ENCODE peak calls at places on chromosomes 2 and 18, in nine cellular contexts. C, K, V, Z, S, R, H, Q and E are unnamed samples.

GRCh38 chr2:158464426-158465281 is 7.9 kb downstream of the PKP4 start:
- DNase-seq in H (peak; percentile 46), V (no peak), Q (peak; percentile 18), Z (no peak), S (peak; percentile 17), R (peak; percentile 26), K (no peak), C (no peak), E (peak; percentile 35)

GRCh38 chr2:183125659-183126341 is 1.6 kb downstream of the NUP35 start:
- DNase-seq in Q (no peak), H (no peak), R (no peak), C (no peak), V (no peak), Z (no peak), K (no peak), S (no peak), E (no peak)

GRCh38 chr2:121530210-121530562 is 494 bp upstream of the RNU4ATAC start:
- DNase-seq in Z (peak; percentile 78), C (peak; percentile 67), K (peak; percentile 81), Q (peak; percentile 67), H (peak; percentile 44), V (peak; percentile 64), R (peak; percentile 71), S (peak; percentile 81), E (no peak)

GRCh38 chr2:134331081-134331480 is 77.2 kb downstream of the MGAT5 start:
- DNase-seq in S (no peak), V (no peak), R (no peak), K (no peak), H (no peak), Q (no peak), C (no peak), Z (no peak), E (no peak)

GRCh38 chr2:180663016-180663471 is 317.4 kb upstream of the UBE2E3 start:
- DNase-seq in V (peak; percentile 44), Q (peak; percentile 59), R (no peak), K (no peak), S (peak; percentile 11), Z (no peak), H (no peak), C (no peak), E (peak; percentile 19)

GRCh38 chr2:240972636-240973521 is 25.5 kb upstream of the SNED1 start:
- DNase-seq in K (no peak), S (no peak), Z (no peak), H (no peak), V (peak; percentile 90), C (peak; percentile 54), R (peak; percentile 14), Q (peak; percentile 75), E (peak; percentile 34)

GRCh38 chr18:25275414-25276001 is 76.5 kb downstream of the ZNF521 start:
- DNase-seq in K (no peak), R (no peak), C (no peak), Z (no peak), S (no peak), Q (no peak), V (no peak), H (no peak), E (peak; percentile 15)

GRCh38 chr18:79789091-79789891 is 8.4 kb upstream of the KCNG2 start:
- DNase-seq in Q (no peak), R (no peak), C (no peak), V (no peak), K (no peak), H (no peak), S (no peak), Z (no peak), E (no peak)

GRCh38 chr2:11710210-11710609 is 36.2 kb upstream of the LPIN1 start:
- DNase-seq in C (no peak), S (peak; percentile 71), Z (no peak), Q (peak; percentile 82), R (peak; percentile 92), H (no peak), K (peak; percentile 40), V (peak; percentile 81), E (peak; percentile 87)

GRCh38 chr18:79799619-79800352 is 2.0 kb downstream of the KCNG2 start:
- DNase-seq in S (no peak), H (no peak), Z (no peak), C (no peak), Q (no peak), V (no peak), K (no peak), R (no peak), E (no peak)

GRCh38 chr2:80153768-80154167 is 150.8 kb downstream of the LRRTM1 start:
- DNase-seq in S (no peak), R (no peak), C (no peak), Q (no peak), Z (no peak), H (no peak), K (no peak), V (no peak), E (no peak)

GRCh38 chr18:47283476-47283875 is 32.0 kb upstream of the SKOR2 start:
- DNase-seq in R (peak; percentile 1), S (peak; percentile 42), Z (no peak), V (peak; percentile 23), Q (peak; percentile 54), C (no peak), H (peak; percentile 17), K (peak; percentile 7), E (peak; percentile 55)

GRCh38 chr18:36744261-36744876 is 84.4 kb downstream of the TPGS2 start:
- DNase-seq in V (no peak), S (peak; percentile 54), Q (peak; percentile 6), H (no peak), K (no peak), C (no peak), R (peak; percentile 70), Z (no peak), E (peak; percentile 7)

GRCh38 chr2:36376319-36376765 is 20.8 kb downstream of the CRIM1 start:
- DNase-seq in H (no peak), Q (no peak), C (peak; percentile 44), V (no peak), R (no peak), K (no peak), Z (no peak), S (peak; percentile 64), E (peak; percentile 59)